ENCODE peak calls at places on chromosomes 4 and X, in six cellular contexts. C is NCI-H2081, F is nephron progenitor cell, J is posterior cingulate gyrus, A is epithelial cell of esophagus, W is NCI-H1048. M is an unnamed sample.

GRCh38 chrX:136319600-136319999 is 18.8 kb downstream of the ADGRG4 start:
- DNase-seq in C (no peak), F (no peak), J (no peak), A (no peak), W (no peak), M (no peak)

GRCh38 chrX:134453631-134454030 is 6.3 kb upstream of the HPRT1 start:
- DNase-seq in C (peak), F (no peak), J (no peak), A (no peak), W (no peak), M (no peak)

GRCh38 chr4:78707268-78707667 is 68.9 kb upstream of the BMP2K start:
- DNase-seq in C (no peak), F (no peak), J (no peak), A (no peak), W (no peak), M (no peak)

GRCh38 chr4:170242471-170242870 is 152.7 kb upstream of the AADAT start:
- DNase-seq in C (no peak), F (no peak), J (no peak), A (peak), W (no peak), M (peak)

GRCh38 chrX:129249563-129249962 is 273.7 kb downstream of the SMARCA1 start:
- DNase-seq in C (no peak), F (no peak), J (no peak), A (no peak), W (no peak), M (no peak)

GRCh38 chr4:79078339-79078738 is 139.1 kb upstream of the PAQR3 start:
- DNase-seq in C (no peak), F (no peak), J (no peak), A (no peak), W (no peak), M (no peak)

GRCh38 chr4:26178874-26179273 is 141.9 kb upstream of the RBPJ start:
- DNase-seq in C (no peak), F (no peak), J (no peak), A (no peak), W (no peak), M (no peak)

GRCh38 chr4:122329876-122330595 is 48.8 kb upstream of the ADAD1 start:
- DNase-seq in C (no peak), F (no peak), J (no peak), A (peak), W (no peak), M (peak)

GRCh38 chrX:1221296-1221845 is 8.9 kb upstream of the CRLF2 start:
- DNase-seq in C (no peak), F (no peak), J (no peak), A (no peak), W (no peak), M (no peak)

GRCh38 chr4:125096662-125097061 is 218.1 kb upstream of the FAT4 start:
- DNase-seq in C (no peak), F (no peak), J (no peak), A (no peak), W (no peak), M (no peak)

GRCh38 chrX:13894888-13895564 is 78.1 kb upstream of the GPM6B start:
- DNase-seq in C (no peak), F (no peak), J (no peak), A (no peak), W (no peak), M (no peak)

GRCh38 chr4:74665346-74665745 is 129.0 kb downstream of the BTC start:
- DNase-seq in C (no peak), F (no peak), J (no peak), A (peak), W (no peak), M (peak)

GRCh38 chr4:111535792-111536191 is 609.5 kb upstream of the FAM241A start:
- DNase-seq in C (no peak), F (no peak), J (no peak), A (no peak), W (no peak), M (no peak)

GRCh38 chrX:95836517-95836916 is 848.1 kb upstream of the DIAPH2 start:
- DNase-seq in C (no peak), F (no peak), J (no peak), A (no peak), W (no peak), M (no peak)

GRCh38 chr4:120830204-120830603 is 92.3 kb downstream of the PRDM5 start:
- DNase-seq in C (no peak), F (no peak), J (no peak), A (no peak), W (no peak), M (no peak)

GRCh38 chrX:109760241-109760921 is 27.3 kb upstream of the ACSL4 start:
- DNase-seq in C (peak), F (peak), J (no peak), A (no peak), W (no peak), M (no peak)

GRCh38 chr4:98496446-98496845 is 162.0 kb downstream of the TSPAN5 start:
- DNase-seq in C (no peak), F (no peak), J (no peak), A (no peak), W (no peak), M (no peak)

GRCh38 chr4:186930024-186930423 is 206.4 kb upstream of the FAT1 start:
- DNase-seq in C (no peak), F (no peak), J (no peak), A (no peak), W (no peak), M (no peak)

GRCh38 chr4:147773261-147774184 is 41.6 kb downstream of the ARHGAP10 start:
- DNase-seq in C (no peak), F (no peak), J (no peak), A (peak), W (no peak), M (no peak)

GRCh38 chr4:168919706-168920324 is 90.2 kb downstream of the CBR4 start:
- DNase-seq in C (no peak), F (no peak), J (no peak), A (no peak), W (no peak), M (no peak)

GRCh38 chr4:23838131-23838530 is 51.7 kb downstream of the PPARGC1A start:
- DNase-seq in C (no peak), F (no peak), J (no peak), A (no peak), W (no peak), M (no peak)

GRCh38 chrX:149286940-149287349 is 218.2 kb downstream of the IDS start:
- DNase-seq in C (peak), F (peak), J (no peak), A (peak), W (no peak), M (no peak)

GRCh38 chrX:126376465-126376864 is 176.1 kb downstream of the DCAF12L1 start:
- DNase-seq in C (no peak), F (no peak), J (peak), A (no peak), W (no peak), M (no peak)

GRCh38 chrX:46306103-46306502 is 239.1 kb downstream of the ZNF674 start:
- DNase-seq in C (no peak), F (no peak), J (no peak), A (no peak), W (no peak), M (no peak)

GRCh38 chr4:15930314-15930713 is 8.2 kb downstream of the FGFBP1 start:
- DNase-seq in C (no peak), F (no peak), J (no peak), A (no peak), W (no peak), M (no peak)

GRCh38 chr4:52943644-52944043 is 81.5 kb downstream of the RASL11B start:
- DNase-seq in C (peak), F (no peak), J (no peak), A (no peak), W (no peak), M (no peak)

GRCh38 chr4:95545526-95545925 is 3.2 kb downstream of the UNC5C start:
- DNase-seq in C (no peak), F (no peak), J (no peak), A (no peak), W (no peak), M (no peak)

GRCh38 chr4:123469245-123469644 is 72.7 kb downstream of the SPRY1 start:
- DNase-seq in C (no peak), F (no peak), J (no peak), A (peak), W (no peak), M (no peak)

GRCh38 chr4:169253087-169253675 is 17.6 kb downstream of the SH3RF1 start:
- DNase-seq in C (no peak), F (no peak), J (no peak), A (no peak), W (no peak), M (no peak)

GRCh38 chr4:156293657-156294297 is 340.1 kb upstream of the CTSO start:
- DNase-seq in C (peak), F (no peak), J (no peak), A (peak), W (no peak), M (peak)

GRCh38 chr4:118683513-118683912 is 1.7 kb upstream of the METTL14 start:
- DNase-seq in C (peak), F (no peak), J (no peak), A (peak), W (no peak), M (peak)

GRCh38 chrX:119482497-119483480 is 14.5 kb downstream of the SLC25A5 start:
- DNase-seq in C (peak), F (peak), J (peak), A (peak), W (peak), M (no peak)

GRCh38 chrX:42384956-42385355 is 393.0 kb downstream of the PPP1R2C start:
- DNase-seq in C (no peak), F (no peak), J (no peak), A (peak), W (no peak), M (peak)

GRCh38 chr4:80138556-80139538 is 58.5 kb upstream of the PRDM8 start:
- DNase-seq in C (no peak), F (no peak), J (no peak), A (peak), W (no peak), M (peak)

GRCh38 chr4:73066928-73067327 is 2.6 kb downstream of the COX18 start:
- DNase-seq in C (no peak), F (no peak), J (no peak), A (no peak), W (no peak), M (no peak)

GRCh38 chr4:29276150-29276549 is 1444.0 kb upstream of the PCDH7 start:
- DNase-seq in C (peak), F (no peak), J (no peak), A (no peak), W (no peak), M (no peak)

GRCh38 chrX:148500428-148501120 is at the start of gene AFF2:
- DNase-seq in C (no peak), F (peak), J (peak), A (peak), W (no peak), M (no peak)

M was measured in foreskin keratinocyte.